ENCODE peak calls at places on chromosomes 16 and 17, in seven cellular contexts. N is head of caudate nucleus; A is SK-MEL-5; R is PC-3; Z is central memory CD8-positive, alpha-beta T cell; G is activated naive CD8-positive, alpha-beta T cell treated with anti-CD3 and anti-CD28 coated beads, Interleukin-2, amount 10 ng/mL, durations not matched to agents 7 days and 5 days; W is DMS53. C is an unnamed sample.
A peak's percentile ranks its signal among the peaks of the same experiment; 100 is the strongest.

GRCh38 chr17:58318065-58318481 is 10.5 kb downstream of the TSPOAP1 start:
- DNase-seq in A (no peak), Z (no peak), R (no peak), W (no peak), N (no peak), G (peak; percentile 36), C (peak; percentile 32)

GRCh38 chr16:12255919-12256665 is 279.6 kb downstream of the SNX29 start:
- DNase-seq in Z (no peak), A (no peak), G (no peak), W (peak; percentile 6), N (no peak), R (no peak), C (no peak)

GRCh38 chr17:57803026-57803425 is 46.8 kb downstream of the MRPS23 start:
- DNase-seq in R (no peak), Z (no peak), A (no peak), N (no peak), G (no peak), W (no peak), C (no peak)

GRCh38 chr17:82889496-82890338 is 49.9 kb upstream of the ZNF750 start:
- DNase-seq in Z (no peak), N (no peak), G (no peak), R (peak; percentile 98), A (no peak), W (peak; percentile 68), C (no peak)

GRCh38 chr17:15406081-15406480 is 61.3 kb downstream of the CDRT4 start:
- DNase-seq in N (no peak), A (peak; percentile 55), G (no peak), R (no peak), Z (no peak), W (no peak), C (no peak)

GRCh38 chr17:21289175-21289901 is 4.8 kb downstream of the MAP2K3 start:
- DNase-seq in N (no peak), W (no peak), A (no peak), R (no peak), Z (no peak), G (no peak), C (no peak)

GRCh38 chr17:64147110-64148016 is 17.4 kb upstream of the ERN1 start:
- DNase-seq in R (peak; percentile 52), A (peak; percentile 38), N (no peak), G (no peak), W (peak; percentile 58), Z (no peak), C (no peak)

GRCh38 chr17:17141860-17142552 is 64.1 kb downstream of the PLD6 start:
- DNase-seq in Z (no peak), N (peak; percentile 87), R (no peak), W (peak; percentile 48), A (peak; percentile 50), G (peak; percentile 61), C (peak; percentile 45)

GRCh38 chr17:49730787-49731441 is 23.1 kb upstream of the SLC35B1 start:
- DNase-seq in R (no peak), Z (no peak), W (no peak), G (no peak), A (no peak), N (no peak), C (no peak)

C was measured in CD4-positive, alpha-beta T cell.